ENCODE peak calls at places on chromosome 12, in seven cellular contexts. F is GM12878, C is ovary, U is HCT116, Z is dorsolateral prefrontal cortex, K is suprapubic skin, D is DND-41. B is an unnamed sample.

GRCh38 chr12:24709201-24709600 is 239.7 kb downstream of the BCAT1 start:
- DNase-seq in F (no peak), Z (no peak), C (no peak), K (no peak), U (no peak), D (no peak), B (no peak)

GRCh38 chr12:65170245-65170881 is 980 bp downstream of the LEMD3 start:
- DNase-seq in C (peak), K (peak), Z (peak), U (peak), D (peak), F (no peak), B (peak)

GRCh38 chr12:46265734-46266133 is 3.1 kb downstream of the SLC38A1 start:
- DNase-seq in K (no peak), F (no peak), C (no peak), U (no peak), D (no peak), Z (no peak), B (no peak)

GRCh38 chr12:48180857-48181495 is 2.5 kb upstream of the CCDC184 start:
- DNase-seq in F (no peak), U (no peak), D (no peak), K (no peak), C (no peak), Z (no peak), B (no peak)

GRCh38 chr12:123363743-123364531 is 710 bp downstream of the SBNO1 start:
- DNase-seq in F (no peak), K (peak), U (no peak), D (peak), C (no peak), Z (peak), B (no peak)

GRCh38 chr12:19288603-19289244 is 150.6 kb upstream of the AEBP2 start:
- DNase-seq in K (no peak), Z (no peak), C (no peak), U (peak), F (no peak), D (no peak), B (peak)

GRCh38 chr12:132622437-132623071 is 4.0 kb downstream of the P2RX2 start:
- DNase-seq in C (peak), Z (no peak), K (no peak), D (peak), U (no peak), F (no peak), B (no peak)

GRCh38 chr12:102425109-102426009 is 55.0 kb downstream of the IGF1 start:
- DNase-seq in K (no peak), Z (no peak), C (no peak), U (no peak), D (no peak), F (no peak), B (no peak)

GRCh38 chr12:95463019-95463418 is 10.9 kb upstream of the METAP2 start:
- DNase-seq in D (no peak), U (no peak), Z (no peak), K (no peak), C (no peak), F (no peak), B (no peak)

GRCh38 chr12:130818381-130819247 is 20.4 kb downstream of the STX2 start:
- DNase-seq in F (peak), D (peak), C (peak), U (no peak), K (no peak), Z (no peak), B (peak)
- H3K27ac ChIP-seq in F (peak), D (peak), C (peak), U (no peak), K (no peak), Z (no peak), B (no peak)

GRCh38 chr12:110107369-110108281 is 16.5 kb upstream of the IFT81 start:
- DNase-seq in F (no peak), U (no peak), D (no peak), K (no peak), Z (no peak), C (peak), B (no peak)

GRCh38 chr12:110105159-110105558 is 19.0 kb upstream of the IFT81 start:
- DNase-seq in D (no peak), F (no peak), U (no peak), K (no peak), C (no peak), Z (no peak), B (no peak)

GRCh38 chr12:110104188-110104969 is 19.8 kb upstream of the IFT81 start:
- DNase-seq in C (no peak), Z (no peak), D (no peak), U (no peak), F (no peak), K (no peak), B (no peak)

GRCh38 chr12:110108309-110109036 is 15.7 kb upstream of the IFT81 start:
- DNase-seq in U (no peak), F (no peak), K (no peak), Z (no peak), D (no peak), C (no peak), B (no peak)

GRCh38 chr12:110105961-110106540 is 18.1 kb upstream of the IFT81 start:
- DNase-seq in K (no peak), F (no peak), D (no peak), Z (no peak), U (no peak), C (no peak), B (no peak)
- H3K27ac ChIP-seq in K (no peak), F (no peak), D (no peak), Z (no peak), U (no peak), C (no peak), B (no peak)

GRCh38 chr12:100842156-100842555 is 47.6 kb downstream of the ANO4 start:
- DNase-seq in Z (no peak), F (no peak), C (no peak), D (peak), U (no peak), K (no peak), B (no peak)
- H3K27ac ChIP-seq in Z (no peak), F (no peak), C (no peak), D (no peak), U (no peak), K (no peak), B (no peak)

GRCh38 chr12:12445165-12445881 is 88.4 kb downstream of the BORCS5 start:
- DNase-seq in F (no peak), K (no peak), U (no peak), D (no peak), Z (no peak), C (no peak), B (peak)
- H3K27ac ChIP-seq in F (no peak), K (no peak), U (no peak), D (no peak), Z (no peak), C (no peak), B (peak)

GRCh38 chr12:75334384-75335030 is at the start of gene GLIPR1L1:
- DNase-seq in U (peak), F (peak), C (peak), K (peak), Z (peak), D (peak), B (peak)

GRCh38 chr12:75327642-75328041 is 2.5 kb downstream of the CAPS2 start:
- DNase-seq in D (no peak), K (no peak), U (no peak), Z (no peak), F (no peak), C (no peak), B (no peak)

DNA sequence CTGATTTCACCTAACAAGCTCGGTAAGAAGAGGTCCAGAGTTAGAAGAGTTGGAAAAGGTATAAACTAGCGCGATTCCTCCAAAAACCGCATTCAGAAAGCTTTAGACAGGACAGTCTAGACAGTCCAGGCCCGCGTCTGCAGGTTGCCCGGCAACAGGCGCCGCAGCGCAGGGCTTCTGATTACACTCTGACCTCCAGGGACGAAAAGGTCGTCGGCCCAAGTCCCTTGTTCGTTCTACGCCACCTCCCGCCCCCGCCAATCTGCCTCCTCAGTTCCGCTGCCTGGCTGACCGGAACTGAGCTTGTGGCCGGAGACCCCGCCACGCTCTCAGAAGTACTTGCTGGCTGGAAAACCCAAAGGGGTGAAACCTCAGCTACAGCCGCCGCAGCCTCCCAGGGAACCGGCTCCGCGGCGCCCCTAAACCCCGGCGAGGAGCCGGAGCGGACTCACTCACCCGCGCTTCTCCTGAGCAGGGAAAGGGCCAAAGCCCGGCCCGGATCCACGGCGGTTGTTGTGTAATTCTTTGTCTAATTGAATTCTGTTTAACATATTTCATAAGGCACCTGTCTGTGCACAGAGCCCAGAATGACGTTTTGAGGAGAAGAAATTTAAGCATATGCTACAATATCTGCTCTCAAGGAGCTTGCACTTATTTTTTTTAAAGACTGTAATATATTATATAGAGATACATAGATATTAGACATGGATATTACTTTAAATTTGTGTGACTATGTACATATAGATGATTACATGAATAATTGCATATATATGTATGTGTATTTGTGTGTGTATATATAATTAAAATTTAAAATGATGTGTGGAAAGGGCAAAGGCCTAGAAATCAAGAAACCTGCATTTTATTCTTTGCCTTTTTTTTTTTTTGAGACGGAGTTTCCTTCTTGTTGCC is at the start of gene CAPS2:
- DNase-seq in C (peak), K (peak), D (peak), U (peak), Z (peak), F (no peak), B (peak)
- H3K27ac ChIP-seq in C (no peak), K (no peak), D (peak), U (no peak), Z (peak), F (no peak), B (no peak)